ENCODE peak calls at places on chromosomes 5 and 9, in six cellular contexts. One of them, this sample, is unnamed.

GRCh38 chr9:70021026-70021571 is 22.5 kb upstream of the MAMDC2 start:
- DNase-seq in sigmoid colon: no peak
- DNase-seq in neural progenitor cell: no peak
- DNase-seq in ovary: no peak
- DNase-seq in PC-3: peak; percentile 78
- DNase-seq in right lobe of liver: no peak
- DNase-seq in this sample: peak; percentile 50

GRCh38 chr9:85729882-85730281 is 11.9 kb downstream of the AGTPBP1 start:
- DNase-seq in ovary: no peak
- DNase-seq in right lobe of liver: no peak
- DNase-seq in PC-3: no peak
- DNase-seq in neural progenitor cell: no peak
- DNase-seq in sigmoid colon: no peak
- DNase-seq in this sample: no peak

GRCh38 chr9:133976191-133976861 is 15.8 kb downstream of the VAV2 start:
- DNase-seq in PC-3: no peak
- DNase-seq in right lobe of liver: peak; percentile 20
- DNase-seq in neural progenitor cell: no peak
- DNase-seq in sigmoid colon: peak; percentile 55
- DNase-seq in ovary: no peak
- DNase-seq in this sample: no peak

GRCh38 chr5:141560725-141561483 is 57.9 kb downstream of the DIAPH1 start:
- DNase-seq in ovary: peak; percentile 93
- DNase-seq in neural progenitor cell: peak; percentile 94
- DNase-seq in sigmoid colon: peak; percentile 97
- DNase-seq in PC-3: peak; percentile 76
- DNase-seq in right lobe of liver: peak; percentile 62
- DNase-seq in this sample: peak; percentile 92

GRCh38 chr5:132747064-132747692 is at the start of gene CCNI2:
- DNase-seq in neural progenitor cell: peak; percentile 60
- DNase-seq in right lobe of liver: no peak
- DNase-seq in PC-3: no peak
- DNase-seq in sigmoid colon: no peak
- DNase-seq in ovary: no peak
- DNase-seq in this sample: no peak

GRCh38 chr5:102511666-102512065 is 12.9 kb upstream of the SLCO6A1 start:
- DNase-seq in right lobe of liver: no peak
- DNase-seq in PC-3: peak; percentile 23
- DNase-seq in sigmoid colon: no peak
- DNase-seq in ovary: no peak
- DNase-seq in neural progenitor cell: no peak
- DNase-seq in this sample: no peak

GRCh38 chr5:73135429-73136276 is 15.3 kb downstream of the TMEM171 start:
- DNase-seq in neural progenitor cell: peak; percentile 56
- DNase-seq in PC-3: peak; percentile 35
- DNase-seq in right lobe of liver: no peak
- DNase-seq in ovary: no peak
- DNase-seq in sigmoid colon: no peak
- DNase-seq in this sample: no peak

GRCh38 chr5:154097031-154097430 is 58.3 kb downstream of the MFAP3 start:
- DNase-seq in PC-3: peak; percentile 44
- DNase-seq in right lobe of liver: no peak
- DNase-seq in ovary: no peak
- DNase-seq in sigmoid colon: no peak
- DNase-seq in neural progenitor cell: peak; percentile 49
- DNase-seq in this sample: no peak

GRCh38 chr9:31304576-31304975 is 1079.9 kb upstream of the ACO1 start:
- DNase-seq in right lobe of liver: no peak
- DNase-seq in neural progenitor cell: no peak
- DNase-seq in PC-3: peak; percentile 21
- DNase-seq in sigmoid colon: no peak
- DNase-seq in ovary: no peak
- DNase-seq in this sample: no peak

GRCh38 chr9:34701023-34701768 is 8.7 kb downstream of the CCL21 start:
- DNase-seq in neural progenitor cell: peak; percentile 91
- DNase-seq in ovary: peak; percentile 78
- DNase-seq in right lobe of liver: peak; percentile 78
- DNase-seq in sigmoid colon: peak; percentile 89
- DNase-seq in PC-3: peak; percentile 48
- DNase-seq in this sample: peak; percentile 85

GRCh38 chr5:53071298-53071697 is 38.3 kb downstream of the MOCS2 start:
- DNase-seq in right lobe of liver: no peak
- DNase-seq in sigmoid colon: no peak
- DNase-seq in ovary: no peak
- DNase-seq in PC-3: no peak
- DNase-seq in neural progenitor cell: no peak
- DNase-seq in this sample: no peak

GRCh38 chr5:51518607-51519006 is 135.4 kb downstream of the ISL1 start:
- DNase-seq in ovary: no peak
- DNase-seq in right lobe of liver: no peak
- DNase-seq in PC-3: no peak
- DNase-seq in neural progenitor cell: peak; percentile 2
- DNase-seq in sigmoid colon: no peak
- DNase-seq in this sample: no peak

GRCh38 chr5:90557871-90558270 is 726 bp upstream of the ADGRV1 start:
- DNase-seq in neural progenitor cell: no peak
- DNase-seq in sigmoid colon: no peak
- DNase-seq in right lobe of liver: no peak
- DNase-seq in PC-3: peak; percentile 21
- DNase-seq in ovary: no peak
- DNase-seq in this sample: no peak

GRCh38 chr5:56849671-56850070 is 34.3 kb downstream of the MAP3K1 start:
- DNase-seq in ovary: no peak
- DNase-seq in right lobe of liver: no peak
- DNase-seq in neural progenitor cell: no peak
- DNase-seq in sigmoid colon: no peak
- DNase-seq in PC-3: no peak
- DNase-seq in this sample: no peak

GRCh38 chr9:124786881-124787573 is 10.1 kb downstream of the OLFML2A start:
- DNase-seq in PC-3: no peak
- DNase-seq in right lobe of liver: no peak
- DNase-seq in sigmoid colon: peak; percentile 54
- DNase-seq in neural progenitor cell: no peak
- DNase-seq in ovary: peak; percentile 17
- DNase-seq in this sample: no peak

GRCh38 chr9:105393576-105394344 is 54.1 kb upstream of the FSD1L start:
- DNase-seq in sigmoid colon: no peak
- DNase-seq in right lobe of liver: no peak
- DNase-seq in ovary: no peak
- DNase-seq in neural progenitor cell: no peak
- DNase-seq in PC-3: no peak
- DNase-seq in this sample: no peak

GRCh38 chr5:66958984-66959641 is 237.5 kb downstream of the CD180 start:
- DNase-seq in ovary: peak; percentile 23
- DNase-seq in right lobe of liver: peak; percentile 54
- DNase-seq in sigmoid colon: peak; percentile 69
- DNase-seq in neural progenitor cell: peak; percentile 21
- DNase-seq in PC-3: peak; percentile 45
- DNase-seq in this sample: peak; percentile 39

GRCh38 chr9:83715794-83716193 is 8.0 kb upstream of the UBQLN1 start:
- DNase-seq in right lobe of liver: no peak
- DNase-seq in neural progenitor cell: no peak
- DNase-seq in sigmoid colon: no peak
- DNase-seq in ovary: no peak
- DNase-seq in PC-3: no peak
- DNase-seq in this sample: no peak

GRCh38 chr5:5116953-5117352 is 23.2 kb upstream of the ADAMTS16 start:
- DNase-seq in neural progenitor cell: no peak
- DNase-seq in ovary: no peak
- DNase-seq in right lobe of liver: no peak
- DNase-seq in sigmoid colon: no peak
- DNase-seq in PC-3: no peak
- DNase-seq in this sample: no peak

GRCh38 chr9:107068581-107068980 is 205.6 kb downstream of the ZNF462 start:
- DNase-seq in right lobe of liver: no peak
- DNase-seq in sigmoid colon: no peak
- DNase-seq in ovary: no peak
- DNase-seq in PC-3: no peak
- DNase-seq in neural progenitor cell: no peak
- DNase-seq in this sample: no peak

GRCh38 chr5:96752341-96753016 is 55.3 kb downstream of the ERAP1 start:
- DNase-seq in neural progenitor cell: peak; percentile 84
- DNase-seq in PC-3: peak; percentile 87
- DNase-seq in right lobe of liver: no peak
- DNase-seq in ovary: peak; percentile 30
- DNase-seq in sigmoid colon: no peak
- DNase-seq in this sample: peak; percentile 40

GRCh38 chr5:162434311-162434710 is 366.7 kb downstream of the GABRG2 start:
- DNase-seq in neural progenitor cell: no peak
- DNase-seq in sigmoid colon: no peak
- DNase-seq in PC-3: no peak
- DNase-seq in ovary: no peak
- DNase-seq in right lobe of liver: no peak
- DNase-seq in this sample: no peak

GRCh38 chr5:81010636-81011035 is 50.5 kb downstream of the RASGRF2 start:
- DNase-seq in neural progenitor cell: no peak
- DNase-seq in sigmoid colon: no peak
- DNase-seq in right lobe of liver: no peak
- DNase-seq in ovary: no peak
- DNase-seq in PC-3: no peak
- DNase-seq in this sample: no peak

GRCh38 chr5:109316631-109317030 is 93.1 kb downstream of the PJA2 start:
- DNase-seq in right lobe of liver: no peak
- DNase-seq in neural progenitor cell: no peak
- DNase-seq in ovary: no peak
- DNase-seq in sigmoid colon: no peak
- DNase-seq in PC-3: peak; percentile 22
- DNase-seq in this sample: no peak

GRCh38 chr9:105147095-105147871 is 97.2 kb upstream of the SLC44A1 start:
- DNase-seq in sigmoid colon: no peak
- DNase-seq in right lobe of liver: no peak
- DNase-seq in PC-3: no peak
- DNase-seq in neural progenitor cell: no peak
- DNase-seq in ovary: no peak
- DNase-seq in this sample: no peak

GRCh38 chr5:132420706-132421272 is 51.3 kb downstream of the SLC22A5 start:
- DNase-seq in neural progenitor cell: no peak
- DNase-seq in PC-3: no peak
- DNase-seq in ovary: peak; percentile 15
- DNase-seq in right lobe of liver: no peak
- DNase-seq in sigmoid colon: no peak
- DNase-seq in this sample: no peak

GRCh38 chr9:137078701-137079400 is 1.5 kb downstream of the UAP1L1 start:
- DNase-seq in PC-3: no peak
- DNase-seq in sigmoid colon: peak; percentile 62
- DNase-seq in ovary: no peak
- DNase-seq in neural progenitor cell: peak; percentile 55
- DNase-seq in right lobe of liver: no peak
- DNase-seq in this sample: peak; percentile 30

GRCh38 chr5:126809932-126810331 is 33.0 kb downstream of the LMNB1 start:
- DNase-seq in right lobe of liver: no peak
- DNase-seq in PC-3: no peak
- DNase-seq in neural progenitor cell: no peak
- DNase-seq in ovary: no peak
- DNase-seq in sigmoid colon: no peak
- DNase-seq in this sample: no peak
- H3K4me1 ChIP-seq in right lobe of liver: no peaks in the 10 kb centered on the region
- H3K4me1 ChIP-seq in PC-3: peaks cover 7% of the 10 kb centered on the region
- H3K4me1 ChIP-seq in neural progenitor cell: no peaks in the 10 kb centered on the region
- H3K4me1 ChIP-seq in ovary: no peaks in the 10 kb centered on the region
- H3K4me1 ChIP-seq in sigmoid colon: no peaks in the 10 kb centered on the region
- H3K4me1 ChIP-seq in this sample: no peaks in the 10 kb centered on the region

GRCh38 chr5:138649775-138650174 is 74.6 kb upstream of the HSPA9 start:
- DNase-seq in neural progenitor cell: no peak
- DNase-seq in PC-3: no peak
- DNase-seq in right lobe of liver: no peak
- DNase-seq in sigmoid colon: no peak
- DNase-seq in ovary: no peak
- DNase-seq in this sample: no peak
- H3K27me3 ChIP-seq in neural progenitor cell: no peaks in the 10 kb centered on the region
- H3K27me3 ChIP-seq in PC-3: peaks cover 7% of the 10 kb centered on the region
- H3K27me3 ChIP-seq in right lobe of liver: no peaks in the 10 kb centered on the region
- H3K27me3 ChIP-seq in sigmoid colon: no peaks in the 10 kb centered on the region
- H3K27me3 ChIP-seq in ovary: no peaks in the 10 kb centered on the region
- H3K27me3 ChIP-seq in this sample: no peaks in the 10 kb centered on the region

DNA sequence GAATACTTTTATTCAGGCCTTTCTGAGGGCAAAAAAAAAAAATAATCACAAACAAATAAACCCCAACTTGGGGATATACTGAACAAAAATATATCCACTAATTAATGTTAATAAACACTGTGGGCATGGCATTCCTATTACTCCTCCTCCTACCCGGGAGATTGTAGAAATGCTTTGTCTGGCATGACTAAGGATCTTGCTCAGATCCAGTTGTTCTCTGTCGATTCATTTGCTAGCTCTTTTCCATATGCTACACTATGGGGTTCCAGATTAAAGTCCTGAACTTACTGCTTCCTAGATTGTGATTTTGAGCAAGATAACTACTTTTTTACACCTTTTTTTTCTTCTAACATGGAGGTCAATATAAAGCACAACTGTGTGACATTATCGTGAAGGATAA is 102.2 kb upstream of the PRR16 start:
- DNase-seq in right lobe of liver: no peak
- DNase-seq in neural progenitor cell: no peak
- DNase-seq in ovary: no peak
- DNase-seq in PC-3: no peak
- DNase-seq in sigmoid colon: no peak
- DNase-seq in this sample: no peak
- H3K27ac ChIP-seq in right lobe of liver: no peak overlapping the region
- H3K27ac ChIP-seq in neural progenitor cell: no peak overlapping the region
- H3K27ac ChIP-seq in ovary: no peak overlapping the region
- H3K27ac ChIP-seq in PC-3: no peak overlapping the region
- H3K27ac ChIP-seq in sigmoid colon: no peak overlapping the region
- H3K27ac ChIP-seq in this sample: no peak overlapping the region

GRCh38 chr5:139644001-139644456 is 4.1 kb upstream of the CXXC5 start:
- DNase-seq in ovary: no peak
- DNase-seq in right lobe of liver: peak; percentile 87
- DNase-seq in PC-3: no peak
- DNase-seq in neural progenitor cell: no peak
- DNase-seq in sigmoid colon: peak; percentile 63
- DNase-seq in this sample: no peak

GRCh38 chr5:139640432-139641115 is 7.6 kb upstream of the CXXC5 start:
- DNase-seq in PC-3: no peak
- DNase-seq in neural progenitor cell: no peak
- DNase-seq in ovary: no peak
- DNase-seq in right lobe of liver: peak; percentile 40
- DNase-seq in sigmoid colon: peak; percentile 56
- DNase-seq in this sample: peak; percentile 10

GRCh38 chr5:139642891-139643871 is 5.0 kb upstream of the CXXC5 start:
- DNase-seq in right lobe of liver: peak; percentile 95
- DNase-seq in PC-3: peak; percentile 63
- DNase-seq in ovary: peak; percentile 14
- DNase-seq in sigmoid colon: peak; percentile 60
- DNase-seq in neural progenitor cell: no peak
- DNase-seq in this sample: no peak

GRCh38 chr5:139641116-139642080 is 6.8 kb upstream of the CXXC5 start:
- DNase-seq in ovary: peak; percentile 8
- DNase-seq in neural progenitor cell: no peak
- DNase-seq in sigmoid colon: peak; percentile 36
- DNase-seq in right lobe of liver: peak; percentile 11
- DNase-seq in PC-3: no peak
- DNase-seq in this sample: no peak

DNA sequence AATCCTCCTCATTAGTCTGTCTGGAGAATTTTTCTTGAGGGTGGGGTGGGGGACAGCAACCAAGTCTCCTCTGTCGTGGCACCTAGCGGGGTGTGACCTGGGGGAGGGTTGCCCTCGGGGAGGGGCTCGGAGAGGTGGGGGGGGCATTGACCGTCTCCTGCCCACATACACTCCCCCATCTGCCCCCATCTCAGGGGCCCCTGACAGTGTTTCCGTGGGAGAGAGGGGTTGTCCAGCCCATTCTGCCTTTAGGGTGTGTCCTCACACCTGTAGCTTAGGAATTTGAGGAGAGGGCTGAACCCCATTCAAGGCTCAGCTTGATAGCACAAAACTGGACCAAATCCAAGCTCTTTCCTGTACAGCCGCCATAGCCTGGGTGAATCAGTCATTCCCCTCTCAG is 5.9 kb upstream of the CXXC5 start:
- DNase-seq in sigmoid colon: peak; percentile 45
- DNase-seq in neural progenitor cell: no peak
- DNase-seq in right lobe of liver: peak; percentile 18
- DNase-seq in PC-3: no peak
- DNase-seq in ovary: peak; percentile 11
- DNase-seq in this sample: no peak
- H3K4me1 ChIP-seq in sigmoid colon: peaks cover 26% of the 10 kb centered on the region
- H3K4me1 ChIP-seq in neural progenitor cell: peaks cover 59% of the 10 kb centered on the region
- H3K4me1 ChIP-seq in right lobe of liver: peaks cover 18% of the 10 kb centered on the region
- H3K4me1 ChIP-seq in PC-3: peaks cover 38% of the 10 kb centered on the region
- H3K4me1 ChIP-seq in ovary: peaks cover 4% of the 10 kb centered on the region
- H3K4me1 ChIP-seq in this sample: peaks cover 29% of the 10 kb centered on the region